ENCODE peak calls at places on chromosome 3, in four cellular contexts. W is heart left ventricle, J is body of pancreas, L is stomach. A is an unnamed sample.

GRCh38 chr3:39000008-39000450 is 51.7 kb downstream of the SCN11A start:
- DNase-seq in W (no peak), L (no peak), J (no peak), A (no peak)

GRCh38 chr3:190384241-190384863 is 3.6 kb upstream of the CLDN16 start:
- DNase-seq in J (peak; percentile 78), L (peak; percentile 49), W (peak; percentile 28), A (no peak)

GRCh38 chr3:127059032-127059560 is 76.2 kb downstream of the PLXNA1 start:
- DNase-seq in J (no peak), W (no peak), L (no peak), A (no peak)

GRCh38 chr3:120147072-120147871 is 53.0 kb upstream of the GSK3B start:
- DNase-seq in W (no peak), J (peak; percentile 40), L (peak; percentile 70), A (peak; percentile 84)

GRCh38 chr3:142218703-142219102 is 6.7 kb downstream of the GK5 start:
- DNase-seq in L (no peak), W (no peak), J (no peak), A (no peak)

GRCh38 chr3:135500034-135500433 is 465.5 kb upstream of the PPP2R3A start:
- DNase-seq in J (no peak), L (no peak), W (no peak), A (no peak)

GRCh38 chr3:12695112-12695511 is 31.2 kb upstream of the RAF1 start:
- DNase-seq in J (no peak), L (no peak), W (no peak), A (no peak)

GRCh38 chr3:33482126-33482525 is 41.9 kb upstream of the UBP1 start:
- DNase-seq in L (no peak), J (peak; percentile 16), W (no peak), A (no peak)

GRCh38 chr3:24379936-24380335 is 114.7 kb downstream of the THRB start:
- DNase-seq in L (no peak), J (no peak), W (no peak), A (no peak)

GRCh38 chr3:59563966-59564365 is 514.1 kb upstream of the CFAP20DC start:
- DNase-seq in J (no peak), L (no peak), W (no peak), A (no peak)

GRCh38 chr3:159929181-159929893 is 59.3 kb upstream of the IL12A start:
- DNase-seq in W (peak; percentile 49), J (peak; percentile 25), L (no peak), A (peak; percentile 56)

GRCh38 chr3:46545695-46546630 is 20.1 kb downstream of the LRRC2 start:
- DNase-seq in J (no peak), W (no peak), L (no peak), A (no peak)

GRCh38 chr3:73255609-73256029 is 194.2 kb downstream of the EBLN2 start:
- DNase-seq in J (no peak), W (no peak), L (peak; percentile 53), A (peak; percentile 62)

GRCh38 chr3:161221881-161222600 is 930 bp downstream of the NMD3 start:
- DNase-seq in W (no peak), J (peak; percentile 52), L (no peak), A (peak; percentile 34)

GRCh38 chr3:4985330-4986174 is 6.3 kb downstream of the BHLHE40 start:
- DNase-seq in W (peak; percentile 78), J (peak; percentile 12), L (no peak), A (no peak)

GRCh38 chr3:170712798-170713197 is 126.9 kb upstream of the SLC7A14 start:
- DNase-seq in J (no peak), W (no peak), L (no peak), A (no peak)

GRCh38 chr3:50675179-50676030 is 678 bp downstream of the DOCK3 start:
- DNase-seq in W (peak; percentile 47), J (peak; percentile 21), L (no peak), A (peak; percentile 51)

GRCh38 chr3:94234177-94234788 is 171.4 kb downstream of the NSUN3 start:
- DNase-seq in J (peak; percentile 19), L (no peak), W (no peak), A (no peak)

GRCh38 chr3:126355251-126355650 is 2.0 kb downstream of the KLF15 start:
- DNase-seq in J (no peak), L (no peak), W (no peak), A (no peak)

GRCh38 chr3:5186854-5187151 is 704 bp upstream of the EDEM1 start:
- DNase-seq in J (peak; percentile 29), W (no peak), L (no peak), A (no peak)

GRCh38 chr3:25297667-25298585 is 130.1 kb upstream of the RARB start:
- DNase-seq in J (no peak), L (no peak), W (no peak), A (no peak)

GRCh38 chr3:113485161-113485609 is 29.8 kb downstream of the SPICE1 start:
- DNase-seq in L (peak; percentile 32), W (no peak), J (no peak), A (peak; percentile 26)

GRCh38 chr3:129783470-129783869 is 110.0 kb downstream of the TMCC1 start:
- DNase-seq in W (no peak), J (no peak), L (no peak), A (no peak)

GRCh38 chr3:50494136-50494535 is 9.3 kb downstream of the CACNA2D2 start:
- DNase-seq in L (no peak), J (no peak), W (no peak), A (no peak)

GRCh38 chr3:57952208-57952631 is 56.0 kb upstream of the FLNB start:
- DNase-seq in J (peak; percentile 28), L (no peak), W (peak; percentile 90), A (no peak)

GRCh38 chr3:45223889-45224730 is 2.0 kb downstream of the TMEM158 start:
- DNase-seq in J (no peak), W (no peak), L (no peak), A (no peak)
- H3K36me3 ChIP-seq in J (no peaks in the 10 kb centered on the region), W (no peaks in the 10 kb centered on the region), L (no peaks in the 10 kb centered on the region), A (no peaks in the 10 kb centered on the region)

DNA sequence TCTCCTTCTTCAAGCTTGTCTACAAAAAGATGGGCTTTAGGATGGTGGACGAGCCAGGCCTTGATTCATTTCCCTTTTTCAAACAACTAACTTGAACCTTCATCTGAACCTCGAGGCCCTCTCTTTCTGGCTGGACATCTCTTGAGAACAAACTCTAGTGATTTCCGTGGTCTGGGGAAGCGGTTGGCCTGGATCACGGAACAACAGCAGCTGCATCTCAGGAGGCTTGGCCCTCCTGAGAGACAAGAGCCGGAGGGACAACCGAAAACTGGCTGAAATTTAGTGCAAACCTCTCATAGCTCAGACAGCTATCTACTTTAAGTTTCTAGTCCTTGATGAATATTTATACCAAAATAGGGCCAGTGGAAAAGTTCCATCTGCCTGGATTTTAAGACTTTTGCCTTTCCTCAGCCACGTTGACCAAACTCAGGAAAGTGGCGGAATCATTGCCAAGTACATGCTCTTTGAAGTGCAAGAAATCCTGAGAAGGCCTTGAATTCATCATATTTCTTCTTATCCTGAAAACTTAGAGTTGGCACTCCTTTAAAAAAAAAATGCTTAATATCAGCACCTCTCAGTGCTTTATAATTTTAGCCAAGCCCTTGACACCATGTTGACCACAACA is 14.5 kb downstream of the LMCD1 start:
- DNase-seq in J (no peak), L (no peak), W (no peak), A (no peak)
- H3K36me3 ChIP-seq in J (no peaks in the 10 kb centered on the region), L (peaks cover 5% of the 10 kb centered on the region), W (peaks cover 44% of the 10 kb centered on the region), A (no peaks in the 10 kb centered on the region)

DNA sequence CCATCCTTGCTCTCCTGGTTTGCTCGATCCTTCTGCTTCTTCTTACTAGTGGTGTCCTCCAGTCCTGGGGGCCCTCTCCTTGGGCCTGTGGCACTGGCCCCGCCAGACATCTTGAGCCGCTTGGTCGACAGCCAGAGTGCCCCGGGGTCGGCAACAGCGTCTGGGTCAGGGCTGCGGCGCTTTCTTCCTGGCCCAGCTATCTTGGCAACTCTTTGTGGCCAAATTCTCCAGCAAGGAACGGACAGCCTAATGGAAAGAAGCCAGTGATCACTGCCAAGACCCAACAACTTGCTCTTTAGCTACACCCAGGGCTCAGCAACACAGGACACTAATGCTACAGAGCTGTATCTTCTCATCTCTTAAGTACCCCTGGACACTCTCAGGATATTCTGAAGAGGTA is 1.6 kb downstream of the USP19 start:
- DNase-seq in L (no peak), W (no peak), J (no peak), A (no peak)
- H3K36me3 ChIP-seq in L (peaks cover 82% of the 10 kb centered on the region), W (peaks cover 82% of the 10 kb centered on the region), J (peaks cover 12% of the 10 kb centered on the region), A (peaks cover 17% of the 10 kb centered on the region)

DNA sequence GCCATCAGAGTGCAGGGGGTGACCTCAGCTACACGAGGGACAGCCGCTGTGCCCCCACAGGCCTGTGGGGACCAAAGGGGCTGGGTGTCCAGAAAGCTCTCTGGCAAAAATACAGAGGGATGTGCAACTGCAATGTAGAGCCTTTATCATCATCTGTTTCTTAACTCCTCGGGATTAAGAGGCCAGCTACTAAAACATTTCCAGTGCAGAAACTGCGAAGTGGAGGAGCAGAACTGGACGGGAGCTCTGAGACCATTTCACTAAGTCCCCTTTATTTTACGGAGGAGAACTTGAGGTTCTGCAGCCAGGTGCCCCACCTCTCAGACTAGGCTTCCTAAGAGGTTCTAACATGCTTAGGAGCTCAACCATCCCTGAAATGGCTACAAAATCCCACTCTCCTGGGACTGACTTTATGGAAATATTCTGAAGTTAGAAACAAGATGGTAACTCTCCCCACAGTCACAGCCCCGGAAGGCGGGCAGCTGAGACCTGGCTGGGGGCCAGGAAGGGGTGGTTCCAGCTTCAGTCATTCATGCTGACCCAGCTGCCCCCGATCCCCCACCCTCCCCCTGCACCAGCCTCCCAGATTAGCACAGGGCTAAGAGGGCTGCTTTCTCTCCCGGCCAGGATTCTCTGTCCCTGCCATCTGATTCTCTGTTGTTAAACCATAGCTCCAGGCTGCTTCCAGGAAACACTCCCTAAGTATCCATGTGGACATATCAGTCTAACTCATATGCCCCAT is 40.3 kb downstream of the UMPS start:
- DNase-seq in J (no peak), W (peak; percentile 84), L (no peak), A (no peak)
- H3K36me3 ChIP-seq in J (no peaks in the 10 kb centered on the region), W (peaks cover 55% of the 10 kb centered on the region), L (peaks cover 37% of the 10 kb centered on the region), A (no peaks in the 10 kb centered on the region)

GRCh38 chr3:44995142-44995770 is 19.2 kb downstream of the EXOSC7 start:
- DNase-seq in J (peak; percentile 69), L (peak; percentile 37), W (peak; percentile 59), A (no peak)
- H3K36me3 ChIP-seq in J (no peaks in the 10 kb centered on the region), L (peaks cover 67% of the 10 kb centered on the region), W (peaks cover 61% of the 10 kb centered on the region), A (no peaks in the 10 kb centered on the region)

GRCh38 chr3:52405601-52406115 is 39.2 kb downstream of the SEMA3G start:
- DNase-seq in W (no peak), J (no peak), L (no peak), A (peak; percentile 31)
- H3K36me3 ChIP-seq in W (peaks cover 79% of the 10 kb centered on the region), J (peaks cover 5% of the 10 kb centered on the region), L (peaks cover 80% of the 10 kb centered on the region), A (peaks cover 18% of the 10 kb centered on the region)

DNA sequence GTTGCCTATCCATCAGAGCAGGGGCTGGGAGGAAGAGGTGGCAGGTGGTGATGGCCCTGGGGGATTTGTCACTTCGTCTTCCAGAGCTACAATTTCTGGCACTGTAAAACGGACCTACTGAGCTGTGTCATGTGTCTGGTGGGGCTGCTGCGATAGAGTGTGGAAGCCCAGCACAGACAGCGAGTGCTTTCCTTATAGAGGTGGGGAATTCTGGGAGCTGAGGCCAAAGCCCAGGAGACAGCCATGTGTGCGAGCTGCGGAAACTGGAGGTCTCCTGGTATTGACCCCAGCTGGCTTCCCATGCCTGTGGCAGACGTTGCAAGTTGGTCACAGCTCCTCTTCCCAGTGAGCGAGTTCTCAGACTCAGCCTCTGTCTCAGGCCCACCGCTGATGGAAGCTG is 61.2 kb upstream of the SEC22A start:
- DNase-seq in W (no peak), L (no peak), J (no peak), A (no peak)
- H3K36me3 ChIP-seq in W (peaks cover 27% of the 10 kb centered on the region), L (peaks cover 68% of the 10 kb centered on the region), J (peaks cover under 1% of the 10 kb centered on the region), A (no peaks in the 10 kb centered on the region)

DNA sequence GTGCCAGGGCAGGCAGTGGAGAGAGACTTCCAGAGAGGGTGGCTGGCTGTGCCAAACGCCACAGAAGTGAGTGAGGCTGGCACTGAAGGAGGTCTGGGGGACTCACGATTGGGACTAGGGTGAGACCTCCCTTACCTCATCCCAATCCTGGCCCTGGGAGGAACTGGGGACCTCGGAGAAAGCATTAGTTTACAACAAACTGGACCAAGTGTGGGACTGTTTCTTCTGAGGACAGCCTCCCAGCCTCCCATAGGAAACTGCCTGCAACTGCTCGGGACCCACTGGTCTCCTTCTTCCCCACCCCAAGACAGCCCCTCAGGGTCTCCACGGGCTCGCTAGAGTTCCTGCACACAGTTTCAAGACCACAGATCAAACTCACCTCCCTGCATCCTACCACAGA is 45.4 kb downstream of the ST6GAL1 start:
- DNase-seq in W (no peak), J (no peak), L (no peak), A (no peak)
- H3K36me3 ChIP-seq in W (peaks cover 21% of the 10 kb centered on the region), J (no peaks in the 10 kb centered on the region), L (no peaks in the 10 kb centered on the region), A (no peaks in the 10 kb centered on the region)

A was measured in mucosa of descending colon.